ENCODE peak calls at places on chromosomes 4 and X, in four cellular contexts. E, L, H and C are unnamed samples. For H3K4me1, the result is how much of the 10 kb centered on the place peaks cover.

GRCh38 chr4:144591401-144591800 is 54.6 kb upstream of the HHIP start:
- DNase-seq in E (peak), L (peak), H (peak), C (no peak)

GRCh38 chrX:139759637-139760036 is 51.7 kb upstream of the MCF2 start:
- DNase-seq in E (peak), L (no peak), H (peak), C (no peak)

GRCh38 chr4:92387459-92388069 is 83.8 kb downstream of the GRID2 start:
- DNase-seq in E (peak), L (peak), H (peak), C (no peak)

GRCh38 chrX:128714425-128714824 is 662.2 kb upstream of the ACTRT1 start:
- DNase-seq in E (no peak), L (no peak), H (no peak), C (no peak)

GRCh38 chr4:98873059-98873458 is 55.9 kb downstream of the EIF4E start:
- DNase-seq in E (peak), L (peak), H (peak), C (no peak)

GRCh38 chr4:6046526-6047129 is 28.4 kb upstream of the C4orf50 start:
- DNase-seq in E (no peak), L (no peak), H (no peak), C (no peak)

GRCh38 chr4:112082954-112083586 is 62.2 kb upstream of the FAM241A start:
- DNase-seq in E (peak), L (peak), H (peak), C (no peak)

GRCh38 chr4:149183638-149184037 is 632.0 kb downstream of the IQCM start:
- DNase-seq in E (no peak), L (no peak), H (no peak), C (no peak)

GRCh38 chr4:41095973-41096372 is 118.4 kb downstream of the APBB2 start:
- DNase-seq in E (peak), L (peak), H (no peak), C (no peak)

GRCh38 chr4:185912779-185913178 is 100.8 kb upstream of the SORBS2 start:
- DNase-seq in E (peak), L (no peak), H (peak), C (no peak)

GRCh38 chrX:13587791-13588477 is 18.5 kb downstream of the EGFL6 start:
- DNase-seq in E (no peak), L (no peak), H (no peak), C (no peak)

GRCh38 chr4:128979934-128980333 is 113.4 kb downstream of the SCLT1 start:
- DNase-seq in E (peak), L (peak), H (peak), C (no peak)

GRCh38 chr4:153137168-153137567 is 67.1 kb upstream of the TRIM2 start:
- DNase-seq in E (peak), L (peak), H (peak), C (peak)

GRCh38 chr4:60019180-60019579 is 1180.9 kb upstream of the ADGRL3 start:
- DNase-seq in E (no peak), L (no peak), H (no peak), C (no peak)

GRCh38 chr4:164383187-164384181 is 370.4 kb upstream of the SMIM31 start:
- DNase-seq in E (peak), L (peak), H (no peak), C (no peak)

GRCh38 chr4:37540486-37540885 is 145.7 kb downstream of the RELL1 start:
- DNase-seq in E (peak), L (peak), H (peak), C (no peak)

GRCh38 chr4:84401669-84402068 is 97.4 kb downstream of the NKX6-1 start:
- DNase-seq in E (no peak), L (no peak), H (peak), C (no peak)

GRCh38 chr4:21896767-21897166 is 51.8 kb downstream of the KCNIP4 start:
- DNase-seq in E (no peak), L (no peak), H (no peak), C (no peak)

GRCh38 chr4:58093352-58093751 is 983.2 kb upstream of the IGFBP7 start:
- DNase-seq in E (no peak), L (no peak), H (no peak), C (no peak)

DNA sequence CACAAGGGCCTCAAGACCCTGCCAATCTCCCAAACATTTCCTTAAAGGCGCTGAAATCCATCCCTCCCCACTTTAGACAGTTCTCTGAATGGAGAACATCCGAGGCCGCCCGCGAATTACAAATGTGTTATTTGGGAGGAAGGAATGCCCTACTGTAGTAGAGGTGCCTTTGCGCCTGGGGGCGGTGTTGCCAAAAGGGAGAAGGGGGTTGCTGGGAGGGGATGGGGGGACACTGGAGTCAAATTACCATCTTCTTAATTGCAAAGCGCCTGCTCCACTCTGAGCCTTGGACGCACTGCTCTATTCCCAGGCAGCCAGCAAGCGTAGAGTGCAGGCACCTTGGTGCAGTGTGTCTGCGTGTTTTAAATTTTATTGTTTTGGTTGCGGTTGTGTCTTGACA is 2.7 kb downstream of the TMEM255A start:
- DNase-seq in E (no peak), L (no peak), H (no peak), C (no peak)
- TF ChIP-seq CTCF in E (no peak), L (no peak), H (no peak), C (no peak)

GRCh38 chr4:174216935-174217272 is 66.6 kb downstream of the FBXO8 start:
- DNase-seq in E (no peak), L (no peak), H (no peak), C (no peak)

GRCh38 chr4:174214102-174214878 is 69.2 kb downstream of the FBXO8 start:
- DNase-seq in E (no peak), L (no peak), H (no peak), C (no peak)

GRCh38 chr4:174217273-174218126 is 66.0 kb downstream of the FBXO8 start:
- DNase-seq in E (peak), L (peak), H (no peak), C (peak)

GRCh38 chr4:174215055-174215454 is 68.4 kb downstream of the FBXO8 start:
- DNase-seq in E (no peak), L (no peak), H (no peak), C (no peak)

GRCh38 chr4:174215936-174216699 is 67.3 kb downstream of the FBXO8 start:
- DNase-seq in E (no peak), L (no peak), H (no peak), C (no peak)
- H3K4me1 ChIP-seq in E (under half), L (under half), H (under half), C (under half)

GRCh38 chr4:74473155-74473811 is 28.3 kb downstream of the AREG start:
- DNase-seq in E (peak), L (peak), H (peak), C (no peak)
- H3K27ac ChIP-seq in E (no peak), L (peak), H (peak), C (no peak)

DNA sequence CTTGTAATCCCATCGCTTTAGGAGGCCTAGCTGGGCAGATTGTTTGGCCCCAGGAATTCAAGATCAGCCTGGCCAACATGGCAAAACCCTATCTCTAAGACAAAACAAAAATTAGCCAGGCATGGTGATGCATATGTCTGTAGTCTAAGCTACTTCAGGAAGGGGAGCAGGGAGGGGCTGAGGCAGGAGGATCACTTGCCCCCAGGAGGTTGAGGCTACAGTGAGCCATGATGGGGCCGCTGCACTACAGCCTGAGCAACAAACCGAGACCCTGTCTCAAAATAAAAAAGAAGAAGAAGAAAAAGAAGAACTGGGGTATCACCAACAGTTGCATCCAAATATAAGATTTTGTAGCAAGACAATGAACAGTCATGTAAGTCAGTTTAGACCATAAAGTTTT is 47.3 kb upstream of the NFKB1 start:
- DNase-seq in E (no peak), L (no peak), H (no peak), C (no peak)
- TF ChIP-seq CTCF in E (no peak), L (no peak), H (no peak), C (no peak)

DNA sequence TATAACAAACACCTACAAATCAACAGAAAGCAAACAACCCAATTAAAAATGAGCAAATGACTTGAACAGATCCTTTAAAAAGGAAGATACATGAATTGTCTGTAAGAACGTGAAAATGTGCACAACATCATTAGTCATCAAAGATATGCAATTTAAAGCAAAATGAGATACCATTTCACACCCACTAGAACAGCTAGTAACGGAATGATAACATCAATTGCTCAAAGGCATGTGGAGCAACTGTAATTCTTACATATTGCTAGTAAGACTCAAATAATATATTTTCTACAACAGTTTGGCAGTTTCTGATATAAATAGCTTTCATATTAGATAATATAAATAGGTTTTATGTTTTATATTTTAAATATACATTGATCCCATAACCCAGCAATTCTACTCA is 82.5 kb downstream of the LCORL start:
- DNase-seq in E (no peak), L (no peak), H (no peak), C (no peak)
- H3K4me1 ChIP-seq in E (under half), L (under half), H (under half), C (under half)

DNA sequence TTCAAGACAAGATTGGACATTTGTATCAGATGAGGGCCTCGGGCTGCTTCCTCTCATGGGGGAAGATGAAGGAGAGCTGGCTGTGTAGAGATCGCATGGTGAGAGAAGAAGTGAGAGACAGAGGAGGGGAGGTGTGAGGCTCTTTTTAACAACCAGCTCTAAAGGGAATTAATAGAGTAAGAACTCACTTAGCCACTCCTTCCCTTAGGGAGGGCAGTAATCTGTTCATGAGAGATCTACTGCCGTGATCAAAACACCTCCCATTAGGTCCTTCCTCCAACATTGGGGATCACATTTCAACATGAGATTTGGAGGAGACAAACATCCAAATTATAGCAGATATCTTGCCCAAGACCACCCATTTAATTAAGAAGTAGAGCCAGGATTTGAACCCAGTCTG is 97.0 kb downstream of the ARX start:
- DNase-seq in E (no peak), L (no peak), H (no peak), C (no peak)
- H3K27ac ChIP-seq in E (no peak), L (no peak), H (no peak), C (no peak)

GRCh38 chr4:141134586-141134985 is 1.3 kb upstream of the RNF150 start:
- DNase-seq in E (no peak), L (no peak), H (no peak), C (no peak)
- TF ChIP-seq CTCF in E (no peak), L (no peak), H (no peak), C (no peak)

GRCh38 chr4:8204576-8205227 is 5.6 kb downstream of the SH3TC1 start:
- DNase-seq in E (no peak), L (no peak), H (no peak), C (no peak)

GRCh38 chr4:8201341-8201781 is 2.3 kb downstream of the SH3TC1 start:
- DNase-seq in E (no peak), L (no peak), H (no peak), C (no peak)

GRCh38 chr4:8202108-8202507 is 3.0 kb downstream of the SH3TC1 start:
- DNase-seq in E (no peak), L (no peak), H (no peak), C (no peak)

GRCh38 chr4:8203817-8204216 is 4.7 kb downstream of the SH3TC1 start:
- DNase-seq in E (no peak), L (no peak), H (no peak), C (no peak)

GRCh38 chr4:8202526-8203375 is 3.7 kb downstream of the SH3TC1 start:
- DNase-seq in E (no peak), L (no peak), H (no peak), C (no peak)
- H3K4me1 ChIP-seq in E (half or more), L (under half), H (under half), C (under half)

GRCh38 chr4:7812921-7813320 is 126.7 kb downstream of the AFAP1 start:
- DNase-seq in E (no peak), L (no peak), H (no peak), C (no peak)

GRCh38 chr4:7811536-7812190 is 128.0 kb downstream of the AFAP1 start:
- DNase-seq in E (peak), L (peak), H (no peak), C (peak)

GRCh38 chr4:7812191-7812860 is 127.3 kb downstream of the AFAP1 start:
- DNase-seq in E (no peak), L (peak), H (no peak), C (no peak)

GRCh38 chr4:7808752-7809151 is 130.9 kb downstream of the AFAP1 start:
- DNase-seq in E (peak), L (peak), H (peak), C (no peak)

GRCh38 chr4:7810792-7811535 is 128.7 kb downstream of the AFAP1 start:
- DNase-seq in E (no peak), L (no peak), H (no peak), C (no peak)
- H3K27ac ChIP-seq in E (no peak), L (peak), H (no peak), C (no peak)

DNA sequence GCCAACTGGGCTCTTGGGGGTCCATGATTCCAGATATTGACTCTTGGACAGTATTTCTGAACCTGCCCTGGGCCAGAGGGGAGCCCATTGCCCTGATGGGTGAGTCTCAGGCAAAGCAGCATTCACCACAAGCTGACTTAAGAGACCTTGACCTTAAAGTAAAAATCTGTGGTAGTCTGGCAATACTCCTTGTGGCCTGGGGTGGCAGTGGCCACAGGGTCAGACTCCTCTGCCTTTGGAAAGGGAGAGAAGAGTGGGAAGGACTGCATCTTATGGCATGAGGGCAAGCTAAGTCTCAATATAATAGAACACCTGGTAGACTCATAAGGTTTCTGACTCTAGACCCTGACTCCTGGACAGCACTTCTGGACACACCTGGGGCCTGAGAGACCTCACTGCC is 340.3 kb upstream of the MAD2L1 start:
- DNase-seq in E (no peak), L (no peak), H (no peak), C (no peak)
- TF ChIP-seq CTCF in E (no peak), L (no peak), H (no peak), C (no peak)